ENCODE peak calls at places on chromosomes 1 and 21, in six cellular contexts. O is amygdala; R is lower lobe of right lung; M is DND-41; U is heart left ventricle; P is stimulated activated CD4-positive, alpha-beta T cell treated with anti-CD3 and anti-CD28 coated beads, Interleukin-15, amount 100 ng/mL, for 1 hour. D is an unnamed sample.

GRCh38 chr1:117587479-117588356 is 18.1 kb upstream of the TENT5C start:
- DNase-seq in O (no peak), R (no peak), M (no peak), U (peak; percentile 19), P (no peak), D (no peak)

GRCh38 chr21:39707316-39707715 is 37.7 kb upstream of the IGSF5 start:
- DNase-seq in O (no peak), R (no peak), M (no peak), U (no peak), P (no peak), D (no peak)

GRCh38 chr1:231678021-231678432 is 51.4 kb downstream of the DISC1 start:
- DNase-seq in O (no peak), R (no peak), M (no peak), U (no peak), P (no peak), D (no peak)

GRCh38 chr1:2047749-2048729 is 2.2 kb upstream of the PRKCZ start:
- DNase-seq in O (no peak), R (no peak), M (no peak), U (peak; percentile 46), P (no peak), D (no peak)

GRCh38 chr1:47533176-47534039 is 95.6 kb downstream of the FOXD2 start:
- DNase-seq in O (no peak), R (peak; percentile 47), M (peak; percentile 78), U (peak; percentile 75), P (no peak), D (no peak)

GRCh38 chr1:157455318-157455717 is 97.0 kb downstream of the FCRL5 start:
- DNase-seq in O (no peak), R (no peak), M (no peak), U (no peak), P (no peak), D (no peak)

GRCh38 chr21:44506279-44507255 is 33.4 kb downstream of the KRTAP10-1 start:
- DNase-seq in O (no peak), R (peak; percentile 36), M (no peak), U (peak; percentile 56), P (no peak), D (no peak)

GRCh38 chr21:44710294-44710665 is 1.1 kb downstream of the TSPEAR start:
- DNase-seq in O (no peak), R (no peak), M (no peak), U (no peak), P (no peak), D (no peak)

GRCh38 chr1:156992215-156992614 is 53.3 kb downstream of the ARHGEF11 start:
- DNase-seq in O (no peak), R (no peak), M (no peak), U (no peak), P (no peak), D (no peak)

GRCh38 chr21:37153193-37153934 is 80.3 kb downstream of the TTC3 start:
- DNase-seq in O (no peak), R (no peak), M (no peak), U (no peak), P (no peak), D (peak; percentile 29)

GRCh38 chr1:192108143-192108542 is 50.1 kb upstream of the RGS18 start:
- DNase-seq in O (no peak), R (no peak), M (no peak), U (no peak), P (no peak), D (no peak)

GRCh38 chr1:111591946-111592345 is 27.6 kb upstream of the RAP1A start:
- DNase-seq in O (no peak), R (no peak), M (no peak), U (no peak), P (no peak), D (no peak)

GRCh38 chr1:203548917-203549708 is 55.2 kb downstream of the OPTC start:
- DNase-seq in O (no peak), R (no peak), M (no peak), U (no peak), P (no peak), D (no peak)

GRCh38 chr1:165452336-165453130 is 7.6 kb upstream of the RXRG start:
- DNase-seq in O (no peak), R (no peak), M (no peak), U (no peak), P (no peak), D (no peak)

GRCh38 chr1:41023279-41023990 is 1.9 kb upstream of the SLFNL1 start:
- DNase-seq in O (no peak), R (no peak), M (no peak), U (no peak), P (no peak), D (no peak)

GRCh38 chr1:16967095-16967567 is 13.3 kb downstream of the MFAP2 start:
- DNase-seq in O (no peak), R (no peak), M (no peak), U (peak; percentile 84), P (no peak), D (peak; percentile 80)

GRCh38 chr1:94713472-94714141 is 106.5 kb upstream of the SLC44A3 start:
- DNase-seq in O (peak; percentile 40), R (peak; percentile 91), M (no peak), U (peak; percentile 80), P (no peak), D (peak; percentile 29)

D was measured in upper lobe of left lung.